ENCODE peak calls at places on chromosomes 13 and 19, in eight cellular contexts. S is fibroblast of mammary gland, I is uterus, U is left ventricle myocardium inferior, O is fibroblast of pulmonary artery, E is tibial artery, X is testis, A is ovary. C is an unnamed sample.

GRCh38 chr13:103859952-103860351 is 793.7 kb upstream of the SLC10A2 start:
- DNase-seq in S (no peak), I (no peak), U (no peak), O (no peak), E (no peak), X (no peak), A (no peak), C (no peak)

GRCh38 chr13:83515267-83515666 is 367.0 kb downstream of the SLITRK1 start:
- DNase-seq in S (peak), I (no peak), U (no peak), O (peak), E (no peak), X (no peak), A (no peak), C (no peak)

GRCh38 chr13:25980255-25980654 is 71.6 kb downstream of the SHISA2 start:
- DNase-seq in S (no peak), I (no peak), U (no peak), O (peak), E (no peak), X (no peak), A (no peak), C (no peak)

GRCh38 chr19:47495478-47496372 is 11.7 kb upstream of the KPTN start:
- DNase-seq in S (no peak), I (no peak), U (no peak), O (no peak), E (no peak), X (no peak), A (no peak), C (no peak)

GRCh38 chr19:38250821-38251563 is 5.2 kb downstream of the PPP1R14A start:
- DNase-seq in S (no peak), I (peak), U (peak), O (peak), E (peak), X (peak), A (peak), C (peak)

GRCh38 chr19:38718747-38719543 is 25.3 kb downstream of the CAPN12 start:
- DNase-seq in S (no peak), I (peak), U (peak), O (peak), E (peak), X (no peak), A (peak), C (peak)

GRCh38 chr13:60155978-60156377 is 7.8 kb downstream of the DIAPH3 start:
- DNase-seq in S (peak), I (no peak), U (no peak), O (peak), E (no peak), X (no peak), A (no peak), C (no peak)

GRCh38 chr19:18321729-18322091 is 1.2 kb downstream of the LSM4 start:
- DNase-seq in S (peak), I (no peak), U (no peak), O (peak), E (no peak), X (no peak), A (no peak), C (no peak)

GRCh38 chr19:33334271-33334670 is 31.9 kb upstream of the CEBPA start:
- DNase-seq in S (no peak), I (no peak), U (no peak), O (no peak), E (no peak), X (no peak), A (no peak), C (no peak)

GRCh38 chr19:10344780-10345179 is 5.4 kb upstream of the ICAM3 start:
- DNase-seq in S (no peak), I (no peak), U (no peak), O (no peak), E (peak), X (no peak), A (no peak), C (no peak)

GRCh38 chr19:58551577-58552471 is 3.1 kb downstream of the CHMP2A start:
- DNase-seq in S (no peak), I (no peak), U (peak), O (no peak), E (no peak), X (no peak), A (no peak), C (no peak)

GRCh38 chr19:33325920-33326319 is 23.6 kb upstream of the CEBPA start:
- DNase-seq in S (peak), I (peak), U (no peak), O (peak), E (peak), X (no peak), A (no peak), C (no peak)

GRCh38 chr13:49214917-49215376 is 5.2 kb upstream of the MLNR start:
- DNase-seq in S (no peak), I (no peak), U (no peak), O (peak), E (no peak), X (peak), A (no peak), C (no peak)

GRCh38 chr13:19852766-19853165 is 10.7 kb downstream of the ZMYM5 start:
- DNase-seq in S (no peak), I (no peak), U (no peak), O (no peak), E (no peak), X (no peak), A (no peak), C (no peak)

GRCh38 chr13:72889496-72889895 is 107.6 kb downstream of the PIBF1 start:
- DNase-seq in S (no peak), I (no peak), U (no peak), O (no peak), E (no peak), X (no peak), A (no peak), C (no peak)

GRCh38 chr13:21971662-21972635 is 301.1 kb downstream of the FGF9 start:
- DNase-seq in S (no peak), I (no peak), U (no peak), O (no peak), E (no peak), X (no peak), A (no peak), C (no peak)

GRCh38 chr19:38977445-38978314 is 2.1 kb upstream of the FBXO17 start:
- DNase-seq in S (no peak), I (no peak), U (no peak), O (no peak), E (no peak), X (no peak), A (no peak), C (no peak)

GRCh38 chr13:70253834-70254233 is 145.6 kb upstream of the KLHL1 start:
- DNase-seq in S (no peak), I (no peak), U (no peak), O (peak), E (no peak), X (no peak), A (no peak), C (no peak)

GRCh38 chr13:52786747-52787146 is 47.1 kb upstream of the CNMD start:
- DNase-seq in S (no peak), I (no peak), U (no peak), O (no peak), E (no peak), X (no peak), A (no peak), C (no peak)

GRCh38 chr13:60329221-60329983 is 67.6 kb upstream of the TDRD3 start:
- DNase-seq in S (peak), I (no peak), U (no peak), O (peak), E (no peak), X (peak), A (no peak), C (no peak)

GRCh38 chr19:47776568-47776967 is 1.9 kb upstream of the SELENOW start:
- DNase-seq in S (no peak), I (no peak), U (no peak), O (no peak), E (no peak), X (no peak), A (no peak), C (no peak)

GRCh38 chr19:41172297-41173164 is 20.5 kb upstream of the CYP2S1 start:
- DNase-seq in S (no peak), I (no peak), U (no peak), O (no peak), E (no peak), X (no peak), A (no peak), C (no peak)

GRCh38 chr19:42178791-42179500 is 38.5 kb downstream of the DEDD2 start:
- DNase-seq in S (no peak), I (no peak), U (no peak), O (no peak), E (no peak), X (no peak), A (no peak), C (no peak)

GRCh38 chr19:53132231-53132991 is at the start of gene ZNF415:
- DNase-seq in S (peak), I (peak), U (peak), O (peak), E (peak), X (peak), A (peak), C (peak)

GRCh38 chr19:46000497-46001246 is 5.4 kb downstream of the CCDC61 start:
- DNase-seq in S (peak), I (no peak), U (peak), O (no peak), E (no peak), X (peak), A (no peak), C (peak)

GRCh38 chr19:32068805-32069204 is 276.6 kb upstream of the ZNF507 start:
- DNase-seq in S (no peak), I (no peak), U (no peak), O (no peak), E (no peak), X (no peak), A (no peak), C (no peak)

GRCh38 chr13:24692541-24692940 is 12.3 kb downstream of the ATP12A start:
- DNase-seq in S (peak), I (no peak), U (no peak), O (peak), E (peak), X (no peak), A (no peak), C (no peak)

GRCh38 chr13:80979035-80979641 is 638.2 kb upstream of the SPRY2 start:
- DNase-seq in S (peak), I (no peak), U (no peak), O (peak), E (no peak), X (peak), A (no peak), C (no peak)

GRCh38 chr13:48210178-48210577 is 22.8 kb upstream of the ITM2B start:
- DNase-seq in S (peak), I (no peak), U (no peak), O (peak), E (no peak), X (no peak), A (no peak), C (no peak)

GRCh38 chr13:49400755-49401659 is 42.9 kb downstream of the CAB39L start:
- DNase-seq in S (peak), I (peak), U (no peak), O (peak), E (no peak), X (peak), A (peak), C (no peak)

GRCh38 chr13:110005563-110005962 is 219.2 kb upstream of the IRS2 start:
- DNase-seq in S (peak), I (no peak), U (no peak), O (no peak), E (no peak), X (no peak), A (no peak), C (no peak)

GRCh38 chr13:34076943-34077703 is 259.2 kb downstream of the RFC3 start:
- DNase-seq in S (peak), I (no peak), U (no peak), O (peak), E (no peak), X (no peak), A (no peak), C (no peak)

GRCh38 chr19:57027360-57027759 is 92.4 kb upstream of the USP29 start:
- DNase-seq in S (no peak), I (no peak), U (no peak), O (no peak), E (no peak), X (no peak), A (no peak), C (no peak)

GRCh38 chr13:81771948-81772347 is 1431.0 kb upstream of the SPRY2 start:
- DNase-seq in S (no peak), I (no peak), U (no peak), O (no peak), E (no peak), X (no peak), A (no peak), C (no peak)

GRCh38 chr13:75699062-75699461 is 62.9 kb downstream of the LMO7 start:
- DNase-seq in S (no peak), I (no peak), U (no peak), O (no peak), E (no peak), X (no peak), A (no peak), C (no peak)
- H3K4me3 ChIP-seq in S (no peak), I (no peak), U (no peak), O (no peak), E (no peak), X (no peak), A (no peak), C (no peak)

GRCh38 chr19:49890349-49891311 is 6.1 kb downstream of the IL4I1 start:
- DNase-seq in S (no peak), I (no peak), U (no peak), O (no peak), E (no peak), X (peak), A (no peak), C (no peak)
- TF ChIP-seq CTCF in S (no peak), I (no peak), U (peak), O (no peak), E (no peak), X (no peak), A (no peak), C (no peak)

GRCh38 chr13:50634339-50634738 is 209.2 kb downstream of the DLEU7 start:
- DNase-seq in S (no peak), I (no peak), U (no peak), O (no peak), E (no peak), X (no peak), A (no peak), C (no peak)

GRCh38 chr13:50631041-50631440 is 212.5 kb downstream of the DLEU7 start:
- DNase-seq in S (no peak), I (no peak), U (no peak), O (no peak), E (no peak), X (no peak), A (no peak), C (no peak)

GRCh38 chr13:50636007-50636704 is 207.3 kb downstream of the DLEU7 start:
- DNase-seq in S (no peak), I (peak), U (no peak), O (peak), E (no peak), X (peak), A (peak), C (no peak)

GRCh38 chr13:50635504-50635903 is 208.0 kb downstream of the DLEU7 start:
- DNase-seq in S (peak), I (peak), U (no peak), O (peak), E (peak), X (peak), A (peak), C (peak)
- H3K4me3 ChIP-seq in S (no peak), I (no peak), U (no peak), O (no peak), E (no peak), X (no peak), A (no peak), C (no peak)

GRCh38 chr19:29085630-29086029 is 127.3 kb downstream of the UQCRFS1 start:
- DNase-seq in S (no peak), I (no peak), U (no peak), O (no peak), E (no peak), X (no peak), A (no peak), C (no peak)

GRCh38 chr19:29086182-29086581 is 126.8 kb downstream of the UQCRFS1 start:
- DNase-seq in S (no peak), I (no peak), U (no peak), O (no peak), E (no peak), X (no peak), A (no peak), C (no peak)

GRCh38 chr19:29086646-29087045 is 126.3 kb downstream of the UQCRFS1 start:
- DNase-seq in S (no peak), I (no peak), U (no peak), O (no peak), E (no peak), X (no peak), A (no peak), C (no peak)

GRCh38 chr19:29083863-29084262 is 129.1 kb downstream of the UQCRFS1 start:
- DNase-seq in S (no peak), I (no peak), U (no peak), O (no peak), E (no peak), X (no peak), A (no peak), C (no peak)

DNA sequence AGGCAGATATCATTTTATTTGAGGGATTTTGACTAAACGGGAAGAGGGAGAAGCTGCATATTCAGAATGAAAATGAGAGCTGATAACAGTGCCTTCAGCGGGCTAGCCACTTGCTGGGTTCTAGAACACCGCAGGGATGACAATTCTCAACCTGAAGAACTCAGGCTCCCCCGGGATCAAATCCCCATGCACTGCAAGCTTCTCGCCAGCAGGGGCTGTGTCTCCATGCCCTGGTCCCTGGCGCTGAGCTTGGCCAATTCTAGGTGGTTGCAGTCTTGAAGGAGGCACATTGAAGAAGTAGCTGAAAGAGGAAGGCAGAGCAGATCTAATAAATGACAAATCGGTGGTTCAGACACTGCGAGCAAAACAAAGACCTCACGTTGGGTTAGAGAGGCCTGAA is 128.7 kb downstream of the UQCRFS1 start:
- DNase-seq in S (peak), I (no peak), U (no peak), O (no peak), E (no peak), X (peak), A (no peak), C (no peak)
- TF ChIP-seq CTCF in S (peak), I (no peak), U (peak), O (no peak), E (no peak), X (no peak), A (no peak), C (no peak)

GRCh38 chr19:11673608-11674041 is 65.1 kb downstream of the ZNF823 start:
- DNase-seq in S (peak), I (peak), U (peak), O (peak), E (peak), X (peak), A (peak), C (peak)
- H3K4me3 ChIP-seq in S (peak), I (peak), U (peak), O (peak), E (peak), X (peak), A (peak), C (peak)

GRCh38 chr19:51593969-51594773 is 23.1 kb downstream of the ZNF175 start:
- DNase-seq in S (peak), I (peak), U (peak), O (peak), E (peak), X (peak), A (peak), C (peak)
- TF ChIP-seq CTCF in S (no peak), I (no peak), U (no peak), O (no peak), E (no peak), X (no peak), A (no peak), C (no peak)

GRCh38 chr19:19591133-19591825 is 27.2 kb downstream of the PBX4 start:
- DNase-seq in S (peak), I (no peak), U (no peak), O (peak), E (no peak), X (no peak), A (no peak), C (no peak)
- H3K4me3 ChIP-seq in S (no peak), I (no peak), U (no peak), O (no peak), E (no peak), X (no peak), A (no peak), C (no peak)

C was measured in heart right ventricle.